ENCODE peak calls at places on chromosomes 7 and 10, in four cellular contexts. One of them, this sample, is unnamed.

GRCh38 chr7:94332571-94332970 is 62.1 kb upstream of the COL1A2 start:
- DNase-seq in stimulated activated CD4-positive, alpha-beta T cell treated with anti-CD3 and anti-CD28 coated beads, Interleukin-15, amount 100 ng/mL, for 1 hour: no peak
- DNase-seq in left lung: no peak
- DNase-seq in activated CD4-positive, CD25-positive, alpha-beta regulatory T cell: no peak
- DNase-seq in this sample: no peak

GRCh38 chr7:100552532-100552931 is 13.5 kb downstream of the AGFG2 start:
- DNase-seq in stimulated activated CD4-positive, alpha-beta T cell treated with anti-CD3 and anti-CD28 coated beads, Interleukin-15, amount 100 ng/mL, for 1 hour: no peak
- DNase-seq in left lung: no peak
- DNase-seq in activated CD4-positive, CD25-positive, alpha-beta regulatory T cell: no peak
- DNase-seq in this sample: no peak

GRCh38 chr10:8183241-8183704 is 128.8 kb downstream of the GATA3 start:
- DNase-seq in stimulated activated CD4-positive, alpha-beta T cell treated with anti-CD3 and anti-CD28 coated beads, Interleukin-15, amount 100 ng/mL, for 1 hour: no peak
- DNase-seq in left lung: no peak
- DNase-seq in activated CD4-positive, CD25-positive, alpha-beta regulatory T cell: no peak
- DNase-seq in this sample: peak

GRCh38 chr7:7321681-7322080 is 139.3 kb downstream of the C1GALT1 start:
- DNase-seq in stimulated activated CD4-positive, alpha-beta T cell treated with anti-CD3 and anti-CD28 coated beads, Interleukin-15, amount 100 ng/mL, for 1 hour: no peak
- DNase-seq in left lung: no peak
- DNase-seq in activated CD4-positive, CD25-positive, alpha-beta regulatory T cell: no peak
- DNase-seq in this sample: no peak

GRCh38 chr7:68744036-68744435 is 854.2 kb upstream of the AUTS2 start:
- DNase-seq in stimulated activated CD4-positive, alpha-beta T cell treated with anti-CD3 and anti-CD28 coated beads, Interleukin-15, amount 100 ng/mL, for 1 hour: no peak
- DNase-seq in left lung: no peak
- DNase-seq in activated CD4-positive, CD25-positive, alpha-beta regulatory T cell: no peak
- DNase-seq in this sample: no peak

GRCh38 chr10:3999642-4000041 is 214.6 kb upstream of the KLF6 start:
- DNase-seq in stimulated activated CD4-positive, alpha-beta T cell treated with anti-CD3 and anti-CD28 coated beads, Interleukin-15, amount 100 ng/mL, for 1 hour: no peak
- DNase-seq in left lung: no peak
- DNase-seq in activated CD4-positive, CD25-positive, alpha-beta regulatory T cell: no peak
- DNase-seq in this sample: no peak

GRCh38 chr7:157415486-157415885 is 78.7 kb downstream of the DNAJB6 start:
- DNase-seq in stimulated activated CD4-positive, alpha-beta T cell treated with anti-CD3 and anti-CD28 coated beads, Interleukin-15, amount 100 ng/mL, for 1 hour: no peak
- DNase-seq in left lung: no peak
- DNase-seq in activated CD4-positive, CD25-positive, alpha-beta regulatory T cell: no peak
- DNase-seq in this sample: no peak

GRCh38 chr10:62244785-62245595 is 23.7 kb downstream of the RTKN2 start:
- DNase-seq in stimulated activated CD4-positive, alpha-beta T cell treated with anti-CD3 and anti-CD28 coated beads, Interleukin-15, amount 100 ng/mL, for 1 hour: no peak
- DNase-seq in left lung: no peak
- DNase-seq in activated CD4-positive, CD25-positive, alpha-beta regulatory T cell: peak
- DNase-seq in this sample: peak

GRCh38 chr10:86333813-86334514 is 32.6 kb downstream of the GRID1 start:
- DNase-seq in stimulated activated CD4-positive, alpha-beta T cell treated with anti-CD3 and anti-CD28 coated beads, Interleukin-15, amount 100 ng/mL, for 1 hour: no peak
- DNase-seq in left lung: no peak
- DNase-seq in activated CD4-positive, CD25-positive, alpha-beta regulatory T cell: no peak
- DNase-seq in this sample: no peak

GRCh38 chr7:139563856-139564255 is 40.4 kb downstream of the CLEC2L start:
- DNase-seq in stimulated activated CD4-positive, alpha-beta T cell treated with anti-CD3 and anti-CD28 coated beads, Interleukin-15, amount 100 ng/mL, for 1 hour: no peak
- DNase-seq in left lung: no peak
- DNase-seq in activated CD4-positive, CD25-positive, alpha-beta regulatory T cell: no peak
- DNase-seq in this sample: no peak

GRCh38 chr7:85065306-85065705 is 121.5 kb downstream of the SEMA3D start:
- DNase-seq in stimulated activated CD4-positive, alpha-beta T cell treated with anti-CD3 and anti-CD28 coated beads, Interleukin-15, amount 100 ng/mL, for 1 hour: no peak
- DNase-seq in left lung: no peak
- DNase-seq in activated CD4-positive, CD25-positive, alpha-beta regulatory T cell: no peak
- DNase-seq in this sample: no peak

GRCh38 chr7:150322833-150323681 is at the start of the genes ACTR3C and LRRC61:
- DNase-seq in stimulated activated CD4-positive, alpha-beta T cell treated with anti-CD3 and anti-CD28 coated beads, Interleukin-15, amount 100 ng/mL, for 1 hour: peak
- DNase-seq in left lung: peak
- DNase-seq in activated CD4-positive, CD25-positive, alpha-beta regulatory T cell: peak
- DNase-seq in this sample: peak

GRCh38 chr10:47176903-47177860 is 122.8 kb upstream of the GDF10 start:
- DNase-seq in stimulated activated CD4-positive, alpha-beta T cell treated with anti-CD3 and anti-CD28 coated beads, Interleukin-15, amount 100 ng/mL, for 1 hour: no peak
- DNase-seq in left lung: no peak
- DNase-seq in activated CD4-positive, CD25-positive, alpha-beta regulatory T cell: no peak
- DNase-seq in this sample: no peak

GRCh38 chr7:66055321-66055956 is 20.2 kb upstream of the ASL start:
- DNase-seq in stimulated activated CD4-positive, alpha-beta T cell treated with anti-CD3 and anti-CD28 coated beads, Interleukin-15, amount 100 ng/mL, for 1 hour: no peak
- DNase-seq in left lung: no peak
- DNase-seq in activated CD4-positive, CD25-positive, alpha-beta regulatory T cell: no peak
- DNase-seq in this sample: no peak

GRCh38 chr10:122207596-122207995 is 63.5 kb upstream of the BTBD16 start:
- DNase-seq in stimulated activated CD4-positive, alpha-beta T cell treated with anti-CD3 and anti-CD28 coated beads, Interleukin-15, amount 100 ng/mL, for 1 hour: no peak
- DNase-seq in left lung: no peak
- DNase-seq in activated CD4-positive, CD25-positive, alpha-beta regulatory T cell: no peak
- DNase-seq in this sample: no peak

GRCh38 chr7:136339464-136339863 is 362.3 kb upstream of the MTPN start:
- DNase-seq in stimulated activated CD4-positive, alpha-beta T cell treated with anti-CD3 and anti-CD28 coated beads, Interleukin-15, amount 100 ng/mL, for 1 hour: no peak
- DNase-seq in left lung: no peak
- DNase-seq in activated CD4-positive, CD25-positive, alpha-beta regulatory T cell: no peak
- DNase-seq in this sample: no peak

GRCh38 chr7:1015631-1016121 is 28.7 kb upstream of the GPR146 start:
- DNase-seq in stimulated activated CD4-positive, alpha-beta T cell treated with anti-CD3 and anti-CD28 coated beads, Interleukin-15, amount 100 ng/mL, for 1 hour: no peak
- DNase-seq in left lung: no peak
- DNase-seq in activated CD4-positive, CD25-positive, alpha-beta regulatory T cell: no peak
- DNase-seq in this sample: no peak

GRCh38 chr7:119706608-119707007 is 566.4 kb upstream of the KCND2 start:
- DNase-seq in stimulated activated CD4-positive, alpha-beta T cell treated with anti-CD3 and anti-CD28 coated beads, Interleukin-15, amount 100 ng/mL, for 1 hour: no peak
- DNase-seq in left lung: no peak
- DNase-seq in activated CD4-positive, CD25-positive, alpha-beta regulatory T cell: no peak
- DNase-seq in this sample: no peak

GRCh38 chr10:14010083-14010551 is 320.6 kb downstream of the FRMD4A start:
- DNase-seq in stimulated activated CD4-positive, alpha-beta T cell treated with anti-CD3 and anti-CD28 coated beads, Interleukin-15, amount 100 ng/mL, for 1 hour: no peak
- DNase-seq in left lung: no peak
- DNase-seq in activated CD4-positive, CD25-positive, alpha-beta regulatory T cell: no peak
- DNase-seq in this sample: no peak

GRCh38 chr10:59337254-59337653 is 25.1 kb downstream of the FAM13C start:
- DNase-seq in stimulated activated CD4-positive, alpha-beta T cell treated with anti-CD3 and anti-CD28 coated beads, Interleukin-15, amount 100 ng/mL, for 1 hour: no peak
- DNase-seq in left lung: peak
- DNase-seq in activated CD4-positive, CD25-positive, alpha-beta regulatory T cell: no peak
- DNase-seq in this sample: no peak